ENCODE peak calls at places on chromosomes 13 and 19, in seven cellular contexts. I is breast epithelium; U is CD8-positive, alpha-beta memory T cell; Y is colonic mucosa; L is IMR-90; H is A549; K is fibroblast of lung. D is an unnamed sample. For H3K9me3 and H3K4me1, the result is how much of the 10 kb centered on the place peaks cover.

GRCh38 chr19:32711747-32712146 is 7.8 kb upstream of the TDRD12 start:
- DNase-seq in L (no peak), Y (no peak), H (no peak), K (no peak), U (no peak), I (no peak), D (no peak)

GRCh38 chr19:41553804-41554203 is 22.2 kb upstream of the CEACAM21 start:
- DNase-seq in U (no peak), Y (no peak), L (no peak), H (no peak), K (no peak), I (no peak), D (no peak)

GRCh38 chr13:20567881-20568528 is 1.0 kb downstream of the IFT88 start:
- DNase-seq in U (no peak), Y (no peak), H (no peak), K (no peak), I (no peak), L (no peak), D (no peak)

GRCh38 chr19:47098608-47099007 is 15.0 kb downstream of the ZC3H4 start:
- DNase-seq in U (no peak), H (no peak), K (no peak), L (no peak), I (no peak), Y (no peak), D (no peak)

GRCh38 chr13:41960195-41960699 is 662 bp downstream of the VWA8 start:
- DNase-seq in L (peak), I (no peak), K (peak), Y (no peak), U (no peak), H (peak), D (no peak)

GRCh38 chr13:77383097-77383496 is 56.2 kb upstream of the MYCBP2 start:
- DNase-seq in I (no peak), Y (no peak), L (no peak), K (no peak), U (no peak), H (no peak), D (no peak)

GRCh38 chr13:40026174-40026585 is 370.7 kb downstream of the COG6 start:
- DNase-seq in K (no peak), I (no peak), U (peak), H (no peak), Y (no peak), L (peak), D (peak)

GRCh38 chr13:49641810-49642291 is 13.5 kb downstream of the ARL11 start:
- DNase-seq in I (no peak), U (no peak), H (no peak), Y (peak), L (peak), K (peak), D (no peak)

GRCh38 chr19:48244289-48244688 is 11.4 kb downstream of the CARD8 start:
- DNase-seq in L (no peak), I (no peak), K (no peak), U (peak), Y (no peak), H (no peak), D (peak)
- H3K27ac ChIP-seq in L (no peak), I (no peak), K (no peak), U (no peak), Y (no peak), H (no peak), D (peak)

DNA sequence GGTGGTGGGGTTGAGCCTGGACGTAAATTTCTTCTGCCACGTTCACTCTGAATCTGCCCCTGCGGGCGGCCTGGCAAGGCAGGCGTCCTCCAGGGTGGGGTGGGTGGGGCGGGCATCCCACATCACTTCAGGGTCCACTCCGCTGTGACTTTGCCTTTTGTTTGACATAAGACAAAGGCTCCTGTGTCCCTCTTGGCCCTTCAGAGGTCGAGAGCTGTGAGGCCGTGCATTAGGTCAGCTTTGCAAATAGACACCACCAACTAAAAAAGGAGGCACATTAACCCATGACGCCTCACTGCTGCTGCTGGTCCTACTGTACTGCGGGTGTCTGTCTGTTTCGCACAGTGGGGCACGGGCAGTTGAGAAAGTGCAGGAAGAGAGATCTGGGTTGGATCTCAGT is 10.5 kb upstream of the ZNF536 start:
- DNase-seq in U (no peak), I (no peak), K (no peak), L (no peak), Y (no peak), H (no peak), D (no peak)
- H3K9me3 ChIP-seq in U (under half), I (under half), K (under half), L (under half), Y (under half), H (under half), D (under half)

GRCh38 chr13:98482476-98483444 is 94.1 kb downstream of the STK24 start:
- DNase-seq in K (peak), H (no peak), I (peak), U (no peak), Y (peak), L (peak), D (no peak)

GRCh38 chr13:98484289-98485219 is 92.4 kb downstream of the STK24 start:
- DNase-seq in H (peak), L (peak), U (peak), K (peak), I (peak), Y (peak), D (peak)

GRCh38 chr13:98481511-98481951 is 95.4 kb downstream of the STK24 start:
- DNase-seq in I (no peak), H (no peak), U (no peak), K (peak), Y (no peak), L (peak), D (no peak)

GRCh38 chr13:98485561-98485960 is 91.3 kb downstream of the STK24 start:
- DNase-seq in Y (no peak), K (no peak), H (no peak), L (no peak), U (peak), I (no peak), D (no peak)

DNA sequence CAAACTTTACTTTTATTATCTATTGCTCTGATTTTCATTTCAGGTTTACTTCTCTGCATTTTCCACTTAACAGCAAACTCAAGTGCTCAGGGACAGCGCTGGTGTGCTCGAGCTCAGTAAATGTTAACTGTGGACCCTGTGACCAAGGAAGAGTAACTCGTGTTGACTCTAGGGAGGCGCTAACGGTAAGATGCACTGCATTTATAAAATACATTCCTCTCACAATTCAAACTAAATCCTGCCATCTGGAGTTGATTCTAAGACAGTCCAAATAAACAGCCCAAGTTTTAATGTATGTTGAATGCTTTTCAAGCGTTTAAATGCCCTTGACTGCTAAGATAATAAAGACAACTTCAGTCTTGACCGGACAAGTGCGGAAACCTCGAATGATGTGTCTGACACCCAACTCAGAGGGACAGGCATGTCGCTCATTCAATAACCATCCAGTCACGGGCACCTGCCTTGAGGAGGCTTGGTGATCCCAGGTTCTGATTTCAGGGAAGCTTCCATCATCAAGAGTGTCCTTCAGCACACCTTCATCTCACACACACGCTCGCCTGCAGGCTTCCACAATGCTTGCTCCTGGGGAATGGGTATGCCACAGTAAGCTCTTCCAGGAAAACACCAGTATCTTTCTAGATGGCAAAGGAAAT is 93.1 kb downstream of the STK24 start:
- DNase-seq in K (peak), H (no peak), I (no peak), L (peak), Y (no peak), U (no peak), D (no peak)
- H3K4me1 ChIP-seq in K (under half), H (half or more), I (under half), L (under half), Y (under half), U (half or more), D (half or more)

DNA sequence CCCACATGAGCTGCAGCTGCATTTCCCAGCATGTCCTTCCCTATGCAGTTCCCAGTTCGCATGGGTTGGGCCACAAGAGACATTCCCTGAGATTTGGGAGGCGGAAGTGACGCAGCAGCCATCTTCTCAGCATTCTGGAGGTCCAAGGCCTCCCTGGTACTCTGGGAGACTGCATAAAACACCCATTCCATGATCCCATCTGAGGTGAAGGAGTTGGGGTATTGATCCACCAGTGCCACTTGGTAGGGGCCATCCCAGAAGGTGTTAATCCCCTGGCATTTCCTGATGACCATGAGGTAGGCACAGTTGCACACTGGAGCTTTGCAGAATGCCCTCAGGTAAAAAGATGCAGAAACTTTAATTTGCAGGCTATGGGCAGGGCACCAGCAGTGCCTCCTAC is 25.4 kb downstream of the POP4 start:
- DNase-seq in I (no peak), Y (no peak), L (no peak), U (no peak), K (no peak), H (no peak), D (no peak)
- H3K27ac ChIP-seq in I (no peak), Y (no peak), L (no peak), U (no peak), K (no peak), H (no peak), D (no peak)

DNA sequence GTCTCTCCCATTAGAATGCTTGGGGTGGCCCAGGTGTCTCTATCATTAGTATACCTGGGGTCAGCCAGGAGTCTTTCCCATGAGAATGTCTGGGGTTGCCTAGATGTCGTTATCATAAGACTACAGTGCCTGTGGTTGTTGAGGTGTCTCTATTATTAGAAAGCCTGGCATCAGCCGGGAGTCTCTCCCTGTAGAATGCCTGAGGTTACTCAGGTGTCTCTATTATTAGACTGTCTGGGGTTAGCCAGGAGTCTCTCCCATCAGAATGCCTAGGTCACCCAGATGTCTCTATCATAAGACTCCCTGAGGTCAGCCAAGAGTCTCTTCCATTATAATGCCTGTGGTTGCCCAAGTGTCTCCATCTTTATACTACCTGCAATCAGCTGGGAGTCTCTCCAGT is 1541.1 kb downstream of the UQCRFS1 start:
- DNase-seq in K (no peak), L (no peak), Y (peak), U (no peak), I (no peak), H (no peak), D (no peak)
- H3K9me3 ChIP-seq in K (under half), L (under half), Y (under half), U (under half), I (half or more), H (under half), D (under half)

GRCh38 chr19:3238066-3238561 is 13.7 kb downstream of the CELF5 start:
- DNase-seq in Y (no peak), L (no peak), K (no peak), H (no peak), I (no peak), U (no peak), D (no peak)

GRCh38 chr19:3234800-3235199 is 10.3 kb downstream of the CELF5 start:
- DNase-seq in L (no peak), I (no peak), U (no peak), Y (no peak), K (no peak), H (no peak), D (no peak)

GRCh38 chr19:3243851-3244700 is 19.6 kb downstream of the CELF5 start:
- DNase-seq in I (no peak), L (peak), U (no peak), Y (peak), H (no peak), K (peak), D (peak)

GRCh38 chr19:3236272-3236671 is 11.8 kb downstream of the CELF5 start:
- DNase-seq in K (no peak), H (no peak), L (no peak), I (no peak), U (no peak), Y (no peak), D (no peak)

GRCh38 chr19:3239367-3239766 is 14.9 kb downstream of the CELF5 start:
- DNase-seq in I (no peak), L (no peak), U (no peak), Y (no peak), K (no peak), H (no peak), D (no peak)
- H3K4me1 ChIP-seq in I (under half), L (under half), U (under half), Y (under half), K (under half), H (under half), D (under half)

GRCh38 chr13:98521876-98522275 is 55.0 kb downstream of the STK24 start:
- DNase-seq in K (no peak), U (no peak), Y (no peak), H (no peak), L (no peak), I (no peak), D (no peak)

GRCh38 chr13:98521461-98521860 is 55.4 kb downstream of the STK24 start:
- DNase-seq in Y (no peak), I (no peak), U (no peak), H (no peak), K (no peak), L (no peak), D (no peak)

GRCh38 chr13:98517576-98518310 is 59.2 kb downstream of the STK24 start:
- DNase-seq in Y (no peak), U (peak), L (no peak), K (no peak), H (no peak), I (no peak), D (peak)

GRCh38 chr13:98520674-98521449 is 56.0 kb downstream of the STK24 start:
- DNase-seq in H (no peak), U (no peak), Y (no peak), L (no peak), I (no peak), K (no peak), D (no peak)

GRCh38 chr13:98519976-98520375 is 56.9 kb downstream of the STK24 start:
- DNase-seq in U (no peak), H (no peak), Y (no peak), L (no peak), I (no peak), K (no peak), D (no peak)
- H3K27ac ChIP-seq in U (no peak), H (no peak), Y (no peak), L (no peak), I (no peak), K (no peak), D (peak)

GRCh38 chr19:21117041-21117907 is 24.6 kb upstream of the ZNF431 start:
- DNase-seq in L (peak), H (no peak), I (no peak), K (no peak), Y (no peak), U (no peak), D (no peak)

GRCh38 chr19:21110183-21110582 is 28.2 kb downstream of the ZNF714 start:
- DNase-seq in K (no peak), U (no peak), H (no peak), Y (no peak), L (no peak), I (no peak), D (no peak)

GRCh38 chr19:21115430-21115829 is 26.4 kb upstream of the ZNF431 start:
- DNase-seq in I (no peak), U (no peak), Y (no peak), H (no peak), K (no peak), L (no peak), D (no peak)
- H3K9me3 ChIP-seq in I (under half), U (under half), Y (under half), H (under half), K (under half), L (under half), D (under half)

GRCh38 chr19:22527554-22527953 is 105.4 kb upstream of the ZNF98 start:
- DNase-seq in K (no peak), Y (no peak), H (no peak), I (no peak), U (no peak), L (no peak), D (no peak)
- H3K4me1 ChIP-seq in K (under half), Y (under half), H (under half), I (under half), U (under half), L (under half), D (under half)